ENCODE peak calls at places on chromosomes 2 and 18, in four cellular contexts. One of them, this sample, is unnamed. For H3K9me1, the result is how much of the 10 kb centered on the place peaks cover.

GRCh38 chr2:10954856-10955818 is 43.4 kb downstream of the KCNF1 start:
- DNase-seq in K562: no peak
- DNase-seq in endothelial cell of umbilical vein: no peak
- DNase-seq in IMR-90: peak
- DNase-seq in this sample: peak

GRCh38 chr2:3483986-3484960 is 35.1 kb downstream of the ADI1 start:
- DNase-seq in K562: no peak
- DNase-seq in endothelial cell of umbilical vein: no peak
- DNase-seq in IMR-90: no peak
- DNase-seq in this sample: no peak

GRCh38 chr2:205198130-205198505 is 484.2 kb upstream of the NRP2 start:
- DNase-seq in K562: no peak
- DNase-seq in endothelial cell of umbilical vein: peak
- DNase-seq in IMR-90: peak
- DNase-seq in this sample: peak

GRCh38 chr18:37334494-37335125 is 231.0 kb downstream of the CELF4 start:
- DNase-seq in K562: no peak
- DNase-seq in endothelial cell of umbilical vein: no peak
- DNase-seq in IMR-90: peak
- DNase-seq in this sample: no peak

GRCh38 chr2:199727801-199728200 is 123.2 kb downstream of the FTCDNL1 start:
- DNase-seq in K562: no peak
- DNase-seq in endothelial cell of umbilical vein: no peak
- DNase-seq in IMR-90: no peak
- DNase-seq in this sample: no peak

GRCh38 chr2:225164406-225165048 is 122.3 kb upstream of the DOCK10 start:
- DNase-seq in K562: peak
- DNase-seq in endothelial cell of umbilical vein: peak
- DNase-seq in IMR-90: no peak
- DNase-seq in this sample: no peak

GRCh38 chr2:239826786-239827510 is 198.2 kb downstream of the NDUFA10 start:
- DNase-seq in K562: no peak
- DNase-seq in endothelial cell of umbilical vein: no peak
- DNase-seq in IMR-90: no peak
- DNase-seq in this sample: no peak

GRCh38 chr2:54092940-54093339 is 22.5 kb upstream of the ACYP2 start:
- DNase-seq in K562: no peak
- DNase-seq in endothelial cell of umbilical vein: no peak
- DNase-seq in IMR-90: no peak
- DNase-seq in this sample: no peak

GRCh38 chr18:35050004-35050623 is 8.9 kb downstream of the MAPRE2 start:
- DNase-seq in K562: no peak
- DNase-seq in endothelial cell of umbilical vein: no peak
- DNase-seq in IMR-90: no peak
- DNase-seq in this sample: no peak

GRCh38 chr18:34867520-34867919 is 157.4 kb downstream of the DTNA start:
- DNase-seq in K562: peak
- DNase-seq in endothelial cell of umbilical vein: peak
- DNase-seq in IMR-90: no peak
- DNase-seq in this sample: no peak

GRCh38 chr18:57767259-57768050 is 35.7 kb downstream of the ATP8B1 start:
- DNase-seq in K562: no peak
- DNase-seq in endothelial cell of umbilical vein: no peak
- DNase-seq in IMR-90: no peak
- DNase-seq in this sample: no peak

GRCh38 chr2:18800240-18800971 is 211.0 kb upstream of the NT5C1B start:
- DNase-seq in K562: no peak
- DNase-seq in endothelial cell of umbilical vein: no peak
- DNase-seq in IMR-90: no peak
- DNase-seq in this sample: no peak

GRCh38 chr2:229520582-229521221 is 193.7 kb downstream of the DNER start:
- DNase-seq in K562: no peak
- DNase-seq in endothelial cell of umbilical vein: no peak
- DNase-seq in IMR-90: no peak
- DNase-seq in this sample: no peak

GRCh38 chr2:12547771-12548170 is 169.0 kb upstream of the TRIB2 start:
- DNase-seq in K562: no peak
- DNase-seq in endothelial cell of umbilical vein: no peak
- DNase-seq in IMR-90: no peak
- DNase-seq in this sample: no peak

GRCh38 chr2:120346667-120347358 is 877 bp downstream of the INHBB start:
- DNase-seq in K562: no peak
- DNase-seq in endothelial cell of umbilical vein: peak
- DNase-seq in IMR-90: peak
- DNase-seq in this sample: no peak

GRCh38 chr2:125516496-125517109 is 1139.4 kb upstream of the GYPC start:
- DNase-seq in K562: peak
- DNase-seq in endothelial cell of umbilical vein: no peak
- DNase-seq in IMR-90: peak
- DNase-seq in this sample: no peak

GRCh38 chr2:120251863-120252206 is 817 bp upstream of the RALB start:
- DNase-seq in K562: peak
- DNase-seq in endothelial cell of umbilical vein: no peak
- DNase-seq in IMR-90: no peak
- DNase-seq in this sample: no peak

GRCh38 chr2:1812926-1813325 is 68.6 kb upstream of the PXDN start:
- DNase-seq in K562: no peak
- DNase-seq in endothelial cell of umbilical vein: no peak
- DNase-seq in IMR-90: no peak
- DNase-seq in this sample: no peak

GRCh38 chr2:96118698-96119388 is 2.5 kb upstream of the ADRA2B start:
- DNase-seq in K562: no peak
- DNase-seq in endothelial cell of umbilical vein: no peak
- DNase-seq in IMR-90: no peak
- DNase-seq in this sample: no peak

GRCh38 chr18:63479826-63480225 is 3.1 kb downstream of the SERPINB5 start:
- DNase-seq in K562: no peak
- DNase-seq in endothelial cell of umbilical vein: no peak
- DNase-seq in IMR-90: no peak
- DNase-seq in this sample: no peak

GRCh38 chr2:47486858-47487497 is 84.0 kb downstream of the MSH2 start:
- DNase-seq in K562: peak
- DNase-seq in endothelial cell of umbilical vein: no peak
- DNase-seq in IMR-90: peak
- DNase-seq in this sample: no peak

GRCh38 chr2:238145851-238146250 is 7.4 kb downstream of the KLHL30 start:
- DNase-seq in K562: no peak
- DNase-seq in endothelial cell of umbilical vein: no peak
- DNase-seq in IMR-90: no peak
- DNase-seq in this sample: no peak

GRCh38 chr18:22467760-22468553 is 50.2 kb upstream of the CTAGE1 start:
- DNase-seq in K562: peak
- DNase-seq in endothelial cell of umbilical vein: peak
- DNase-seq in IMR-90: peak
- DNase-seq in this sample: peak

GRCh38 chr2:134869941-134870736 is 31.7 kb downstream of the ACMSD start:
- DNase-seq in K562: no peak
- DNase-seq in endothelial cell of umbilical vein: no peak
- DNase-seq in IMR-90: peak
- DNase-seq in this sample: no peak

GRCh38 chr2:32058130-32058529 is 5.2 kb upstream of the SPAST start:
- DNase-seq in K562: peak
- DNase-seq in endothelial cell of umbilical vein: no peak
- DNase-seq in IMR-90: peak
- DNase-seq in this sample: no peak

GRCh38 chr2:231613054-231613654 is 20.5 kb downstream of the TEX44 start:
- DNase-seq in K562: no peak
- DNase-seq in endothelial cell of umbilical vein: no peak
- DNase-seq in IMR-90: no peak
- DNase-seq in this sample: no peak

GRCh38 chr2:119112230-119112629 is 46.3 kb downstream of the C1QL2 start:
- DNase-seq in K562: no peak
- DNase-seq in endothelial cell of umbilical vein: no peak
- DNase-seq in IMR-90: no peak
- DNase-seq in this sample: no peak

GRCh38 chr2:149860276-149860921 is 272.8 kb upstream of the MMADHC start:
- DNase-seq in K562: no peak
- DNase-seq in endothelial cell of umbilical vein: peak
- DNase-seq in IMR-90: peak
- DNase-seq in this sample: no peak

GRCh38 chr2:26899500-26900164 is 51.7 kb downstream of the DPYSL5 start:
- DNase-seq in K562: no peak
- DNase-seq in endothelial cell of umbilical vein: no peak
- DNase-seq in IMR-90: no peak
- DNase-seq in this sample: no peak

GRCh38 chr2:72090781-72091482 is 56.7 kb downstream of the CYP26B1 start:
- DNase-seq in K562: no peak
- DNase-seq in endothelial cell of umbilical vein: no peak
- DNase-seq in IMR-90: no peak
- DNase-seq in this sample: no peak

GRCh38 chr2:11416931-11417330 is 49.0 kb downstream of the E2F6 start:
- DNase-seq in K562: no peak
- DNase-seq in endothelial cell of umbilical vein: no peak
- DNase-seq in IMR-90: no peak
- DNase-seq in this sample: no peak

GRCh38 chr18:3037423-3037915 is 24.5 kb upstream of the LPIN2 start:
- DNase-seq in K562: peak
- DNase-seq in endothelial cell of umbilical vein: peak
- DNase-seq in IMR-90: peak
- DNase-seq in this sample: no peak

GRCh38 chr18:24797987-24798386 is 337.6 kb downstream of the HRH4 start:
- DNase-seq in K562: no peak
- DNase-seq in endothelial cell of umbilical vein: no peak
- DNase-seq in IMR-90: no peak
- DNase-seq in this sample: no peak

GRCh38 chr18:24801011-24801410 is 340.6 kb downstream of the HRH4 start:
- DNase-seq in K562: no peak
- DNase-seq in endothelial cell of umbilical vein: no peak
- DNase-seq in IMR-90: peak
- DNase-seq in this sample: no peak

GRCh38 chr18:24799720-24800119 is 339.3 kb downstream of the HRH4 start:
- DNase-seq in K562: no peak
- DNase-seq in endothelial cell of umbilical vein: no peak
- DNase-seq in IMR-90: no peak
- DNase-seq in this sample: no peak

GRCh38 chr18:24802439-24802838 is 342.0 kb downstream of the HRH4 start:
- DNase-seq in K562: no peak
- DNase-seq in endothelial cell of umbilical vein: no peak
- DNase-seq in IMR-90: no peak
- DNase-seq in this sample: no peak

DNA sequence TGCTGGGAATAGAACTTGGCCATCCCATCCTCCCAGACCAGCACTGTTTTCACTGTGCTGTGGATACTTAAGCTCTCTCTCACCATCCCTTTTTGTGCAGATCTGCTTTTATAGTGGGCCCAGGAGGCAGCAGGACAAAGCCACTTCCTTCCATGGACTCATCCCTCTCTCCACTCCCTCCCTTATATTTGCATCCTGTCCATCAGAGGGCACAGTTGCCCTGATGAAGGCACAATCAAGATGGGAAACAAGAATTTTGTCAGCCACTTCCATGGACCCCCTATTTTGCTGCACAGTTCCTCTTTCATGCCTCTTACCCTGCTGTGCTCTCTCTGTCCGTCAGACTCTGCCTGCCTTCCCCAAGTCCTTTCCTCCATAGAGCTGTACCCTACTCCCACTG is 338.7 kb downstream of the HRH4 start:
- DNase-seq in K562: no peak
- DNase-seq in endothelial cell of umbilical vein: peak
- DNase-seq in IMR-90: peak
- DNase-seq in this sample: no peak
- H3K9me1 ChIP-seq in K562: under half
- H3K9me1 ChIP-seq in endothelial cell of umbilical vein: under half
- H3K9me1 ChIP-seq in IMR-90: under half
- H3K9me1 ChIP-seq in this sample: under half

DNA sequence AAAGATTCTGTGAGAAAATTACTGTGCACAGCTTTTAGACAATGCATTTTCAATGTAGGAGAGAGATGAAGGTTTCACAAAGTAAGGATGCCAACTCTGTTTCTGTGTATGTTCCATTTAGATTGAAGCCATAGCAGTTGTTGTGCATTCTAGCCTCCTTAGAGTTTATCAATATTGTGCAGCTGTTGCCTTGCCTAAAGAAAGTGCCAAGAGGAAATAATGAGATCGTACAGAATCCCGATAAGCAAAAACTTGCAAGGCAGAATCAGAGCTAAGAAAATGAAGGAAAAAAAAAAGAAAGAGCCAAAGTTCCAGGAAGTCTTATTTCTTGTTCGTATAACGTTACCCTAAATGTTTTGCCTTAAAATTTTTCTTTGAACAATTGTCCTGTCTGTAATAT is 965.0 kb downstream of the DCDC2C start:
- DNase-seq in K562: no peak
- DNase-seq in endothelial cell of umbilical vein: peak
- DNase-seq in IMR-90: no peak
- DNase-seq in this sample: no peak
- H3K9me1 ChIP-seq in K562: under half
- H3K9me1 ChIP-seq in endothelial cell of umbilical vein: under half
- H3K9me1 ChIP-seq in IMR-90: under half
- H3K9me1 ChIP-seq in this sample: under half

GRCh38 chr18:71322201-71322600 is 1033.4 kb downstream of the SOCS6 start:
- DNase-seq in K562: no peak
- DNase-seq in endothelial cell of umbilical vein: peak
- DNase-seq in IMR-90: no peak
- DNase-seq in this sample: no peak
- H3K9me1 ChIP-seq in K562: under half
- H3K9me1 ChIP-seq in endothelial cell of umbilical vein: under half
- H3K9me1 ChIP-seq in IMR-90: under half
- H3K9me1 ChIP-seq in this sample: under half

GRCh38 chr2:216108310-216108966 is 710 bp upstream of the XRCC5 start:
- DNase-seq in K562: peak
- DNase-seq in endothelial cell of umbilical vein: no peak
- DNase-seq in IMR-90: no peak
- DNase-seq in this sample: no peak
- H3K9me1 ChIP-seq in K562: under half
- H3K9me1 ChIP-seq in endothelial cell of umbilical vein: under half
- H3K9me1 ChIP-seq in IMR-90: under half
- H3K9me1 ChIP-seq in this sample: under half

DNA sequence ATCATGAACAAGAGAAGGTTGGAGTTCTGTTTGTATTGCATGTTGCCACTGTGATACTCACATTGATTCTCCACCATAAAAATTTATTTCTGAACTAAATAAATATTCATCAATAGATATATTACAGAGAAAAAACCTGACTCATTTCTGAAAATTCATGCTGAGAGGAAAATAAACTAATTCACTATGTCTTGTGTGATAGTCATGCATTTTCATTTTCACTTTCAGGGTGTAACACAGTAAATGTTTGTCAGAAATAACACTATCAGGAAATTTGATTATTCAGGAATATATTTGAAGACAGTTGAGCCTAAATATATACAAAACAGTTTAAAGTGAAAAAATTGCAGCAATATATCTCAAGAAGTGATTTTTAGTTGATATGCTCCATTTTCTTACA is 335.2 kb downstream of the KCNJ3 start:
- DNase-seq in K562: no peak
- DNase-seq in endothelial cell of umbilical vein: no peak
- DNase-seq in IMR-90: no peak
- DNase-seq in this sample: no peak
- H3K9me1 ChIP-seq in K562: under half
- H3K9me1 ChIP-seq in endothelial cell of umbilical vein: under half
- H3K9me1 ChIP-seq in IMR-90: under half
- H3K9me1 ChIP-seq in this sample: under half

This sample was measured in keratinocyte.